ENCODE peak calls at places on chromosomes 4 and X, in six cellular contexts. C, S, L, J, B and X are unnamed samples.

GRCh38 chrX:13029831-13030771 is 14.3 kb downstream of the FAM9C start:
- DNase-seq in C (no peak), S (no peak), L (peak; percentile 48), J (no peak), B (no peak), X (no peak)

GRCh38 chr4:128221556-128221955 is 66.1 kb downstream of the PGRMC2 start:
- DNase-seq in C (no peak), S (no peak), L (no peak), J (no peak), B (no peak), X (no peak)

GRCh38 chr4:82797591-82798081 is 960 bp downstream of the SCD5 start:
- DNase-seq in C (no peak), S (peak; percentile 25), L (peak; percentile 45), J (no peak), B (peak; percentile 59), X (no peak)

GRCh38 chr4:2253160-2254084 is 8.5 kb downstream of the MXD4 start:
- DNase-seq in C (no peak), S (peak; percentile 14), L (no peak), J (no peak), B (peak; percentile 52), X (no peak)

GRCh38 chr4:173735055-173735454 is 205.0 kb upstream of the HAND2 start:
- DNase-seq in C (no peak), S (no peak), L (no peak), J (peak; percentile 49), B (no peak), X (no peak)

GRCh38 chrX:123797543-123798447 is 62.1 kb upstream of the XIAP start:
- DNase-seq in C (no peak), S (no peak), L (peak; percentile 17), J (no peak), B (no peak), X (no peak)

GRCh38 chrX:39772057-39772832 is 325.5 kb downstream of the BCOR start:
- DNase-seq in C (peak; percentile 34), S (no peak), L (no peak), J (no peak), B (no peak), X (peak; percentile 70)

GRCh38 chr4:157280673-157281072 is 60.1 kb downstream of the GRIA2 start:
- DNase-seq in C (no peak), S (no peak), L (no peak), J (no peak), B (no peak), X (no peak)

GRCh38 chr4:81457345-81457744 is 14.4 kb downstream of the RASGEF1B start:
- DNase-seq in C (no peak), S (no peak), L (no peak), J (no peak), B (no peak), X (no peak)

GRCh38 chr4:13783800-13784411 is 156.4 kb upstream of the BOD1L1 start:
- DNase-seq in C (no peak), S (no peak), L (no peak), J (peak; percentile 80), B (no peak), X (peak; percentile 60)

GRCh38 chr4:37981425-37981824 is 21.2 kb downstream of the PTTG2 start:
- DNase-seq in C (no peak), S (no peak), L (peak; percentile 26), J (no peak), B (no peak), X (no peak)

GRCh38 chr4:168584321-168584771 is 87.5 kb downstream of the PALLD start:
- DNase-seq in C (no peak), S (no peak), L (peak; percentile 81), J (peak; percentile 48), B (no peak), X (no peak)

GRCh38 chrX:148871422-148872152 is 371.2 kb downstream of the AFF2 start:
- DNase-seq in C (no peak), S (no peak), L (peak; percentile 62), J (no peak), B (no peak), X (no peak)

GRCh38 chr4:80172203-80172602 is 25.1 kb upstream of the PRDM8 start:
- DNase-seq in C (no peak), S (no peak), L (no peak), J (no peak), B (no peak), X (no peak)

GRCh38 chr4:75561789-75562188 is 5.9 kb downstream of the ODAPH start:
- DNase-seq in C (no peak), S (no peak), L (no peak), J (no peak), B (no peak), X (no peak)

GRCh38 chrX:53263597-53264094 is 17.7 kb downstream of the IQSEC2 start:
- DNase-seq in C (no peak), S (no peak), L (peak; percentile 82), J (no peak), B (no peak), X (peak; percentile 73)

GRCh38 chrX:146956760-146957159 is 142.2 kb upstream of the CXorf51A start:
- DNase-seq in C (no peak), S (no peak), L (no peak), J (no peak), B (no peak), X (no peak)

GRCh38 chrX:31298881-31299280 is 227.0 kb upstream of the FTHL17 start:
- DNase-seq in C (no peak), S (no peak), L (no peak), J (no peak), B (no peak), X (no peak)

GRCh38 chr4:14130551-14130950 is 503.0 kb upstream of the BOD1L1 start:
- DNase-seq in C (no peak), S (no peak), L (peak; percentile 89), J (no peak), B (no peak), X (no peak)

GRCh38 chrX:18997916-18998315 is 14.0 kb upstream of the PHKA2 start:
- DNase-seq in C (no peak), S (no peak), L (peak; percentile 48), J (no peak), B (no peak), X (no peak)

GRCh38 chr4:6633091-6633906 is 7.2 kb upstream of the MRFAP1 start:
- DNase-seq in C (no peak), S (no peak), L (peak; percentile 34), J (no peak), B (no peak), X (peak; percentile 91)

GRCh38 chrX:7110821-7111276 is 36.7 kb upstream of the STS start:
- DNase-seq in C (no peak), S (no peak), L (peak; percentile 42), J (no peak), B (no peak), X (peak; percentile 50)

GRCh38 chr4:24845884-24846283 is 50.5 kb downstream of the SOD3 start:
- DNase-seq in C (no peak), S (no peak), L (no peak), J (no peak), B (no peak), X (no peak)

GRCh38 chr4:48779095-48779997 is 733 bp downstream of the FRYL start:
- DNase-seq in C (peak; percentile 73), S (peak; percentile 77), L (peak; percentile 64), J (no peak), B (peak; percentile 63), X (peak; percentile 76)

GRCh38 chr4:14528921-14529320 is 473.4 kb upstream of the CPEB2 start:
- DNase-seq in C (no peak), S (no peak), L (no peak), J (no peak), B (no peak), X (no peak)

GRCh38 chr4:40897557-40898203 is 147.9 kb downstream of the NSUN7 start:
- DNase-seq in C (peak; percentile 76), S (peak; percentile 62), L (peak; percentile 71), J (peak; percentile 65), B (peak; percentile 74), X (peak; percentile 82)

GRCh38 chr4:55172694-55173287 is 47.4 kb upstream of the KDR start:
- DNase-seq in C (peak; percentile 45), S (peak; percentile 23), L (peak; percentile 28), J (peak; percentile 47), B (no peak), X (no peak)

GRCh38 chr4:84901745-84902283 is 64.7 kb downstream of the WDFY3 start:
- DNase-seq in C (no peak), S (no peak), L (no peak), J (no peak), B (no peak), X (no peak)

GRCh38 chr4:6926681-6927478 is 17.3 kb downstream of the TBC1D14 start:
- DNase-seq in C (no peak), S (peak; percentile 50), L (peak; percentile 83), J (peak; percentile 53), B (no peak), X (peak; percentile 13)

GRCh38 chr4:153546273-153546672 is 80.1 kb downstream of the TMEM131L start:
- DNase-seq in C (no peak), S (no peak), L (no peak), J (no peak), B (no peak), X (no peak)

GRCh38 chr4:37675587-37676290 is 10.4 kb downstream of the RELL1 start:
- DNase-seq in C (no peak), S (no peak), L (no peak), J (no peak), B (no peak), X (peak; percentile 10)

GRCh38 chrX:100696699-100697351 is 35.1 kb downstream of the SYTL4 start:
- DNase-seq in C (no peak), S (no peak), L (no peak), J (no peak), B (no peak), X (no peak)